ENCODE peak calls at places on chromosomes 5 and 9, in eight cellular contexts. J, T, H, X, C, Q, K and Y are unnamed samples. For H3K27me3, the result is how much of the 10 kb centered on the place peaks cover.

GRCh38 chr5:150155258-150156032 is at the start of gene PDGFRB:
- DNase-seq in K (peak), J (no peak), C (peak), X (peak), H (peak), T (peak), Q (peak), Y (peak)

GRCh38 chr5:108729306-108729645 is 18.4 kb upstream of the FER start:
- DNase-seq in C (no peak), T (no peak), X (no peak), J (no peak), H (no peak), K (peak), Q (no peak), Y (no peak)

GRCh38 chr5:75051217-75051751 is 1.1 kb downstream of the GCNT4 start:
- DNase-seq in H (peak), T (peak), C (no peak), X (no peak), Q (no peak), K (no peak), J (no peak), Y (no peak)

GRCh38 chr5:52994266-52994665 is 5.1 kb downstream of the ITGA2 start:
- DNase-seq in K (no peak), J (no peak), H (no peak), T (no peak), X (no peak), Q (no peak), C (no peak), Y (no peak)

GRCh38 chr5:72394688-72395087 is 74.5 kb downstream of the PTCD2 start:
- DNase-seq in T (peak), H (no peak), K (peak), X (no peak), J (no peak), Q (no peak), C (no peak), Y (no peak)

GRCh38 chr5:96247097-96247675 is 185.9 kb downstream of the PCSK1 start:
- DNase-seq in H (no peak), X (no peak), Q (no peak), J (no peak), C (peak), K (no peak), T (no peak), Y (peak)

GRCh38 chr9:27503623-27504022 is 20.5 kb upstream of the IFNK start:
- DNase-seq in X (no peak), T (no peak), C (no peak), J (no peak), K (no peak), Q (no peak), H (no peak), Y (no peak)

GRCh38 chr9:20356392-20357206 is 265.7 kb downstream of the MLLT3 start:
- DNase-seq in X (no peak), T (peak), J (peak), C (peak), Q (peak), K (peak), H (peak), Y (no peak)

GRCh38 chr5:157312492-157312891 is 46.6 kb downstream of the CYFIP2 start:
- DNase-seq in K (peak), H (peak), J (peak), T (peak), X (no peak), C (no peak), Q (no peak), Y (no peak)

GRCh38 chr5:139690385-139691274 is 42.5 kb downstream of the CXXC5 start:
- DNase-seq in X (peak), J (no peak), Q (no peak), K (peak), C (no peak), T (peak), H (no peak), Y (no peak)

GRCh38 chr5:127959152-127959764 is 124.3 kb upstream of the SLC12A2 start:
- DNase-seq in X (no peak), T (no peak), Q (peak), J (peak), C (peak), H (no peak), K (peak), Y (no peak)

GRCh38 chr5:160230686-160231527 is 1.6 kb downstream of the FABP6 start:
- DNase-seq in Q (peak), X (no peak), C (peak), K (no peak), J (no peak), T (no peak), H (no peak), Y (peak)

GRCh38 chr5:78364005-78364404 is 3.6 kb downstream of the SCAMP1 start:
- DNase-seq in Q (no peak), C (no peak), K (no peak), T (no peak), X (no peak), J (no peak), H (no peak), Y (no peak)

GRCh38 chr5:126395198-126395597 is 28.0 kb upstream of the GRAMD2B start:
- DNase-seq in Q (no peak), T (peak), C (no peak), J (no peak), X (no peak), K (no peak), H (no peak), Y (no peak)

GRCh38 chr5:95583992-95584391 is 29.1 kb downstream of the ARSK start:
- DNase-seq in H (no peak), Q (no peak), K (no peak), X (no peak), J (no peak), C (no peak), T (no peak), Y (no peak)

GRCh38 chr5:150285114-150285513 is 4.5 kb downstream of the CAMK2A start:
- DNase-seq in H (no peak), K (no peak), T (no peak), C (no peak), X (no peak), J (no peak), Q (no peak), Y (no peak)

GRCh38 chr9:90140131-90140818 is 502.3 kb downstream of the DIRAS2 start:
- DNase-seq in K (no peak), Q (no peak), J (no peak), C (peak), H (no peak), T (peak), X (peak), Y (no peak)

GRCh38 chr9:126621919-126622735 is 8.4 kb downstream of the LMX1B start:
- DNase-seq in K (no peak), X (peak), T (peak), C (no peak), Q (no peak), H (no peak), J (no peak), Y (no peak)
- H3K27me3 ChIP-seq in K (half or more), X (under half), T (half or more), C (under half), Q (half or more), H (half or more), J (under half), Y (under half)

GRCh38 chr5:1894243-1894642 is 11.5 kb upstream of the IRX4 start:
- DNase-seq in Q (no peak), T (no peak), J (no peak), H (no peak), C (no peak), X (no peak), K (no peak), Y (no peak)
- H3K27me3 ChIP-seq in Q (under half), T (under half), J (under half), H (under half), C (under half), X (under half), K (half or more), Y (under half)

GRCh38 chr9:37005517-37006140 is 28.4 kb downstream of the PAX5 start:
- DNase-seq in C (no peak), X (no peak), K (no peak), Q (no peak), T (no peak), J (no peak), H (no peak), Y (no peak)

GRCh38 chr9:37010180-37010579 is 23.9 kb downstream of the PAX5 start:
- DNase-seq in T (no peak), K (no peak), Q (no peak), J (no peak), X (no peak), C (no peak), H (no peak), Y (no peak)

GRCh38 chr9:37011530-37011929 is 22.5 kb downstream of the PAX5 start:
- DNase-seq in X (no peak), Q (no peak), T (no peak), C (no peak), H (no peak), J (no peak), K (no peak), Y (no peak)

GRCh38 chr9:37007295-37007694 is 26.8 kb downstream of the PAX5 start:
- DNase-seq in J (no peak), Q (no peak), H (no peak), K (no peak), C (no peak), T (no peak), X (no peak), Y (no peak)

GRCh38 chr9:37010976-37011375 is 23.1 kb downstream of the PAX5 start:
- DNase-seq in H (no peak), X (no peak), J (no peak), C (no peak), Q (no peak), T (no peak), K (no peak), Y (no peak)
- H3K27me3 ChIP-seq in H (under half), X (under half), J (half or more), C (under half), Q (under half), T (under half), K (under half), Y (under half)

GRCh38 chr9:93942176-93942575 is 13.0 kb downstream of the BARX1 start:
- DNase-seq in H (no peak), K (no peak), Q (no peak), X (no peak), J (no peak), C (no peak), T (no peak), Y (no peak)
- H3K27me3 ChIP-seq in H (under half), K (under half), Q (half or more), X (under half), J (under half), C (under half), T (half or more), Y (under half)